ENCODE peak calls at places on chromosome 12, in six cellular contexts. C is AG09309, W is AG04450, K is left ventricle myocardium inferior, R is PC-3, H is lung. Y is an unnamed sample.

GRCh38 chr12:80917651-80918050 is 20.1 kb downstream of the LIN7A start:
- DNase-seq in R (no peak), H (no peak), W (no peak), K (no peak), C (no peak), Y (no peak)

GRCh38 chr12:82958966-82959365 is 272.3 kb downstream of the TMTC2 start:
- DNase-seq in K (no peak), C (no peak), H (no peak), R (peak), W (no peak), Y (no peak)

GRCh38 chr12:84874125-84874824 is 38.3 kb downstream of the SLC6A15 start:
- DNase-seq in K (no peak), W (peak), R (peak), C (peak), H (no peak), Y (peak)

GRCh38 chr12:63196168-63196567 is 45.2 kb upstream of the AVPR1A start:
- DNase-seq in K (no peak), W (no peak), C (no peak), R (no peak), H (no peak), Y (no peak)

GRCh38 chr12:54055522-54055921 is 1.9 kb downstream of the HOXC4 start:
- DNase-seq in W (no peak), H (no peak), C (no peak), K (no peak), R (no peak), Y (no peak)

GRCh38 chr12:56220611-56221232 is 1.0 kb downstream of the RNF41 start:
- DNase-seq in K (no peak), W (no peak), H (no peak), C (peak), R (peak), Y (peak)

GRCh38 chr12:30806989-30807694 is 52.4 kb upstream of the CAPRIN2 start:
- DNase-seq in W (no peak), R (peak), K (no peak), H (no peak), C (no peak), Y (no peak)

GRCh38 chr12:613996-614726 is 49.1 kb downstream of the NINJ2 start:
- DNase-seq in H (no peak), W (no peak), C (no peak), R (no peak), K (peak), Y (no peak)

GRCh38 chr12:89364058-89364457 is 11.8 kb upstream of the DUSP6 start:
- DNase-seq in W (no peak), H (no peak), C (no peak), R (no peak), K (no peak), Y (no peak)

GRCh38 chr12:21151184-21151583 is 20.2 kb downstream of the SLCO1B1 start:
- DNase-seq in R (no peak), C (no peak), K (no peak), W (no peak), H (no peak), Y (no peak)

GRCh38 chr12:50192908-50193307 is 25.7 kb upstream of the CERS5 start:
- DNase-seq in R (peak), K (no peak), H (no peak), C (no peak), W (peak), Y (no peak)

GRCh38 chr12:105369014-105369413 is 38.5 kb downstream of the C12orf75 start:
- DNase-seq in C (peak), H (no peak), W (peak), K (no peak), R (peak), Y (no peak)

GRCh38 chr12:82876075-82876474 is 189.4 kb downstream of the TMTC2 start:
- DNase-seq in K (no peak), R (no peak), W (no peak), C (no peak), H (no peak), Y (no peak)

GRCh38 chr12:79451988-79452387 is 238.8 kb downstream of the PAWR start:
- DNase-seq in H (no peak), K (peak), W (peak), R (peak), C (peak), Y (peak)

GRCh38 chr12:31008241-31008711 is 65.4 kb upstream of the DDX11 start:
- DNase-seq in R (no peak), W (no peak), K (no peak), C (no peak), H (no peak), Y (no peak)

GRCh38 chr12:127416796-127417195 is 850.2 kb upstream of the TMEM132C start:
- DNase-seq in R (peak), H (no peak), W (no peak), C (no peak), K (no peak), Y (no peak)

GRCh38 chr12:112176321-112177010 is 51.1 kb downstream of the TRAFD1 start:
- DNase-seq in R (no peak), K (no peak), C (no peak), H (no peak), W (no peak), Y (no peak)

GRCh38 chr12:53327435-53328042 is 6.1 kb upstream of the AAAS start:
- DNase-seq in H (no peak), W (no peak), C (no peak), R (peak), K (no peak), Y (no peak)

GRCh38 chr12:6039894-6040601 is 84.4 kb downstream of the VWF start:
- DNase-seq in H (peak), C (no peak), R (peak), K (no peak), W (peak), Y (no peak)

GRCh38 chr12:57641699-57642442 is 8.9 kb upstream of the B4GALNT1 start:
- DNase-seq in H (no peak), C (no peak), R (no peak), W (no peak), K (no peak), Y (no peak)
- TF ChIP-seq CTCF in H (no peak), C (no peak), R (no peak), W (no peak), K (no peak), Y (no peak)

GRCh38 chr12:121378736-121379135 is 21.2 kb upstream of the RNF34 start:
- DNase-seq in K (no peak), H (no peak), W (no peak), C (no peak), R (no peak), Y (no peak)
- TF ChIP-seq CTCF in K (no peak), H (no peak), W (no peak), C (no peak), R (no peak), Y (no peak)

GRCh38 chr12:110048242-110049027 is at the start of gene C12orf76:
- DNase-seq in C (peak), K (peak), R (peak), W (peak), H (peak), Y (peak)
- TF ChIP-seq CTCF in C (peak), K (no peak), R (no peak), W (no peak), H (no peak), Y (no peak)

GRCh38 chr12:116735951-116736599 is 1.8 kb downstream of the SPRING1 start:
- DNase-seq in W (no peak), H (peak), R (peak), C (no peak), K (no peak), Y (no peak)

GRCh38 chr12:116736962-116737773 is 701 bp downstream of the SPRING1 start:
- DNase-seq in R (no peak), K (no peak), W (no peak), H (no peak), C (no peak), Y (no peak)

GRCh38 chr12:116739381-116739887 is 1.3 kb downstream of the RNFT2 start:
- DNase-seq in R (no peak), C (no peak), K (no peak), H (no peak), W (no peak), Y (no peak)

GRCh38 chr12:116735084-116735483 is 2.8 kb downstream of the SPRING1 start:
- DNase-seq in H (no peak), C (no peak), R (no peak), W (no peak), K (no peak), Y (no peak)

DNA sequence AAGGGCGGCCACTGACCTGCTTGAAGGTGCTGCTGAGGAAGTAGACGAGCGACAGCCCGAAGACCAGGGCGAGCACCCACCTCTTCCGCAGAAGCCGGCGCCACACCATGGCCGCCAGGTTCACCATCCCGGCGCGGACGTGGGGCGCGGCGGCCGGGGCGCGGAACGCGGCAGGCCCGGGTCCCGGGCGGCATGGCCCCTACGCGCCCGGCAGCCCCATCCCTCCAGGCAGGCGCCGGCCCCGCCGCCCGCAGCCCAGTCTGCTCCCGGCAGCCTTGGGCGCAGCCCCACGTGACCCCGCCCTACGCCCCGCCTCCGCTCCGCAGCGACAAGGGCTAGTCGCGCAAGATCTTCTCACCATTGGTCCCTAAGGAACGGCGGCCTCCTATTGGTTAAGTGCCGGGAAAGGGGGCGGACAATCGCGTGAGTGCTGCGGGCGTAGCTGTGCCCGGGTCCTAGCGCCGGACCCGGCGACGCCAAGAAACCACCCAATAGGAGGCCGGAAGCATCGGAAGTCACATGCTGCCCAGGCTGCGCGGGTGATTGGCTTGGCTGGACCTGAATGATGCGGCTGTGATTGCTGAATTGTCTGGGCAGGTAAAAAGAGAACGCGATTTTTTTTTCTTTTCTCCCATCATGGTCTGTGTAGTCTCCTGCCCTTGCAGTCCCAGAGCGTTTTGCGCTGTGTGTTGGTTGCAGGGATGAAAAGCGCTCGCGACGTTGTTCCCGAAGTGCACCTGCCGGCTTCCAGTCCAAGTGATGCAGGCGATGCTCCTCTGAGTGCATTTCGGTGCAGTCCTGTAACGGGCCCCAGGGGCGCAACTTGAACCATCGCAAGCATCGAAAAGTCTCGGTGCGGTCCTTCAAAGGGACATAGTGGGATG is at the start of the genes RNFT2 and SPRING1:
- DNase-seq in H (peak), R (peak), W (peak), C (peak), K (peak), Y (peak)
- TF ChIP-seq CTCF in H (no peak), R (peak), W (peak), C (no peak), K (no peak), Y (peak)

DNA sequence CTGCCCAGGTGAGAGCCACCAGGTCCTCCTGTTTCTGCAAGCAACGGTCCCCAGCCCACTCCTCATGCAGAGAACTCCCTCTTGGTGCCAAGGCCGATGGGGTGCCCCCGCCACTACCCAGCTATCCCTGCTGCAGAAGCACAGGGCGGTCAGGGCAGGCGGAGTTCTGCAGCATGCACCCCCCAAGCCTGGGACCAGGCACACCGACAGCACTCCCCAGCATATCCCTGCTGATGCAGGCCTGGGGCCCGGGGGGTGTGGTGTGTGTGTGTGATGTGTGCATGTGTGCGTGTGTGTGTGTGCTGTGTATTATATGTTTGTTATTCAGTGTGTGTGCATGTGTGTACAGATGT is 27.7 kb upstream of the FZD10 start:
- DNase-seq in R (no peak), H (no peak), W (no peak), K (no peak), C (no peak), Y (no peak)
- TF ChIP-seq CTCF in R (no peak), H (no peak), W (no peak), K (no peak), C (no peak), Y (no peak)

GRCh38 chr12:130132831-130133635 is 29.2 kb upstream of the FZD10 start:
- DNase-seq in H (no peak), C (no peak), W (no peak), R (no peak), K (no peak), Y (no peak)

GRCh38 chr12:130131025-130131424 is 31.2 kb upstream of the FZD10 start:
- DNase-seq in C (no peak), R (no peak), H (no peak), W (no peak), K (no peak), Y (no peak)

GRCh38 chr12:130136536-130136935 is 25.7 kb upstream of the FZD10 start:
- DNase-seq in H (no peak), K (no peak), R (no peak), C (no peak), W (no peak), Y (no peak)

GRCh38 chr12:130131817-130132216 is 30.4 kb upstream of the FZD10 start:
- DNase-seq in C (no peak), H (no peak), R (no peak), K (no peak), W (no peak), Y (no peak)

DNA sequence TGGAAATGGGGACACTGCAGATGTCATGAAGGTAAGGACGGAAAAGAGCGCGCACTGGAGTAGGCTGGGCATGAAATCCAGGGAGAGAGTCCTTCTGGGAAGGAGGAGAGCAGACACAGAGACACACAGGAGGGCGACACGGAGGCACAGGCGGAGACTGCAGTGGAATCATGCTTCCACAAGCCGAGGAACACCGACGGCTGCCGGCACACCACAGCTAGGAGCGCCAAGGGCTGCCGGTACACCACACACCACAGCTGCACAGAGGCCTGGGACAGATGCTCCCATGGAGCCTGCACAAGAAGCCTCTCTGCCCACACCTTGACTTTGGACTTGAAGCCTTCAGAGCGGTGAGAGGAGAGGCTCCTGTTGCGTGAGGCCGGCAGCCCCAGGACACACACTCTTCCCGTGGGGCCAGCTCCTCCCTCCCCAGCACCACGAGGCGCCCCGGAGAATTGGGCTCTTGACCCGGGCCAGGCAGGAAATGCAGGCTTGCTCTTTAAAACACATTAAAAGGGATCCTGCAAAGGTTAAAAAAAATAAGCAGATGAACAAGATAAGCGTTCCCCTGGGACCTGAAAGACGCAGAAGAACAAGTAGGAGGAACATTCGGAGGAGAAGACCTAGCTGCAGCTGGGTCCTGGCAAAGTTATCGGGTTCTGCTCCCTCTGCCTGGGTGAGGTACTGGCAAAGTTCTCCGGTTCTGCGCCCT is 28.3 kb upstream of the FZD10 start:
- DNase-seq in C (no peak), R (no peak), K (no peak), W (no peak), H (no peak), Y (no peak)
- TF ChIP-seq CTCF in C (no peak), R (no peak), K (no peak), W (no peak), H (no peak), Y (no peak)

DNA sequence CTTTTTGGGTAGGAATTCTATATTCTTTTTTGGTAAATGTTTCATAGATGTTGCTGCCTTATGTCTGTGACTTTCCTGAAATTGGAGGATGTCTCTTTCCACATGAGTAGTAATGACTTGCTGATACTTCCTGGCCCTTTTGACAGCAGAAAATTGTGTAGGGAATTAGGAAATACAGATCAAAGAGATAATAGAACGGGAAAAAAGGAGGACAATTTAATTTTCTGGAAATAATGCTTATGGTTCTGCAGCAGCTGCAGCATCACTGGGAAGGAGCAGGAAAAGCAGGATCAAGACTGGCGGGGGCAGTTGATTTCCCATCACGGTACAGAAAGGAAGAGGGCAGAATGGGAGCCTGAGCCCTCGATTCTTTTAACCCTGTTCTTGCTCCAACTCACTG is 68.8 kb upstream of the PZP start:
- DNase-seq in W (no peak), R (no peak), K (no peak), C (no peak), H (no peak), Y (no peak)
- TF ChIP-seq CTCF in W (no peak), R (no peak), K (no peak), C (no peak), H (no peak), Y (no peak)

DNA sequence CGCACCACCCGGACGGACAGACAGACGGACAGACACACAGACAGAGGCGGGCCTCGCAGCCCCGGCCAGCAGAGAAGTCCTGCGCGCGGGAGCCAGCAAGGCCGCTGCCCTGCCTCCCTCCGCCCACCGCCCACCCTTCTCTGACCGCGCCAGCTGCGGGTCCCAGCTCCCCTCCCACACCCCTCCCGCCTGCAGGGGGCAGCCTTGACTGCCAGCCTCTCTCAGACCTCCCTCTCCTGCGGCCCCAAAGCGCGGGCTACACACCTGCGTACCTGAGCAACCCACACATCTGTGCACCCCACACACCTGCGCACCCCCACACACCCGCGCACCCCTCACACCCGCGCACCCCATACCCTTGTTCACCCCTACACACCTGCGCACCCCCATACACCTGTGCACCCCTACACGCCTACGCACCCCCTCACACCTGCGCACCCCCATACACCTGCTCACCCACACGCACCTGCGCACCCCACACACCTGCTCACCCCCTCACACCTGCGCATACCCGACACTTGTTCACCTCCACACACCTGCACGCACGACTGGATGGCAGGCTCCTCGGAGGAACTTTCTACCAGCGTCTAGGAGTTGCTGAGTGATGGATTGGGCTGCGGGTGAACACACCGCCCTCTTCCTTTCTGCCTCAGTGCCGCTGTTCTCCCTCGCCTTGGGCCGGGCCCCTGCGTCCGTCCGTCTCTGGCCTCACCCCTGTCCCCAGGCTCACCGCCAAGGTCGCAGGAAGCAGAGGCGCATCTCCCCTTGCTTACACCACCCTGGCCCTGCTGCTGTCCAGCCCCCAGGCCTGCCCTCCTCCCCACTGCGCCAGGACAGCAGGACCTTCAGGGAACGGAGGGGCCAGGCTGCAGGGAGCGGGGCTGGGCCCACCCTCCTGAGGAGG is 20.8 kb upstream of the TMEM106C start:
- DNase-seq in R (no peak), K (no peak), H (no peak), W (no peak), C (no peak), Y (no peak)
- TF ChIP-seq CTCF in R (peak), K (no peak), H (no peak), W (no peak), C (no peak), Y (peak)

Y was measured in epithelial cell of proximal tubule.